ENCODE peak calls at places on chromosome 1, in five cellular contexts. X, G, K, Z and I are unnamed samples. For H3K27me3, the result is how much of the 10 kb centered on the place peaks cover.

GRCh38 chr1:16607433-16607851 is 5.9 kb downstream of the NBPF1 start:
- DNase-seq in G (no peak), X (no peak), K (no peak), Z (no peak), I (no peak)

GRCh38 chr1:234707641-234708040 is 97.7 kb upstream of the IRF2BP2 start:
- DNase-seq in Z (no peak), G (no peak), X (no peak), K (no peak), I (no peak)

GRCh38 chr1:178189814-178190213 is 95.9 kb downstream of the RASAL2 start:
- DNase-seq in G (no peak), X (no peak), K (peak), Z (no peak), I (no peak)

GRCh38 chr1:182197555-182197954 is 136.0 kb upstream of the ZNF648 start:
- DNase-seq in Z (peak), X (no peak), K (no peak), G (no peak), I (peak)

GRCh38 chr1:205766038-205766437 is 9.2 kb downstream of the RAB29 start:
- DNase-seq in K (peak), Z (no peak), X (no peak), G (no peak), I (no peak)

GRCh38 chr1:222813866-222814535 is 838 bp upstream of the DISP1 start:
- DNase-seq in G (no peak), Z (no peak), X (no peak), K (peak), I (no peak)

GRCh38 chr1:22056043-22056442 is 3.5 kb downstream of the CDC42 start:
- DNase-seq in K (no peak), G (no peak), Z (no peak), X (no peak), I (no peak)

GRCh38 chr1:192463661-192464060 is 111.9 kb upstream of the RGS1 start:
- DNase-seq in Z (no peak), G (no peak), K (no peak), X (no peak), I (no peak)

GRCh38 chr1:53130878-53131589 is 11.4 kb downstream of the SLC1A7 start:
- DNase-seq in G (no peak), X (no peak), Z (peak), K (no peak), I (no peak)

GRCh38 chr1:29284286-29284960 is 48.1 kb downstream of the PTPRU start:
- DNase-seq in Z (no peak), K (no peak), X (no peak), G (no peak), I (no peak)

GRCh38 chr1:230174765-230175747 is 108.0 kb downstream of the GALNT2 start:
- DNase-seq in K (no peak), Z (no peak), X (no peak), G (no peak), I (no peak)

GRCh38 chr1:87644033-87644432 is 315.4 kb downstream of the LMO4 start:
- DNase-seq in K (no peak), Z (no peak), X (no peak), G (no peak), I (no peak)

GRCh38 chr1:38872401-38873026 is 634 bp downstream of the MYCBP start:
- DNase-seq in G (no peak), X (no peak), Z (no peak), K (no peak), I (peak)

GRCh38 chr1:213683529-213683928 is 304.2 kb upstream of the PROX1 start:
- DNase-seq in K (no peak), X (no peak), G (no peak), Z (no peak), I (no peak)

GRCh38 chr1:15797614-15798390 is 9.6 kb downstream of the UQCRHL start:
- DNase-seq in G (no peak), X (no peak), Z (no peak), K (no peak), I (peak)

GRCh38 chr1:11499825-11500331 is 20.9 kb downstream of the DISP3 start:
- DNase-seq in G (no peak), X (no peak), K (no peak), Z (peak), I (no peak)

GRCh38 chr1:1357871-1358432 is 403 bp downstream of the MXRA8 start:
- DNase-seq in Z (peak), K (no peak), X (no peak), G (no peak), I (no peak)
- H3K4me3 ChIP-seq in Z (peak), K (peak), X (peak), G (peak), I (peak)

DNA sequence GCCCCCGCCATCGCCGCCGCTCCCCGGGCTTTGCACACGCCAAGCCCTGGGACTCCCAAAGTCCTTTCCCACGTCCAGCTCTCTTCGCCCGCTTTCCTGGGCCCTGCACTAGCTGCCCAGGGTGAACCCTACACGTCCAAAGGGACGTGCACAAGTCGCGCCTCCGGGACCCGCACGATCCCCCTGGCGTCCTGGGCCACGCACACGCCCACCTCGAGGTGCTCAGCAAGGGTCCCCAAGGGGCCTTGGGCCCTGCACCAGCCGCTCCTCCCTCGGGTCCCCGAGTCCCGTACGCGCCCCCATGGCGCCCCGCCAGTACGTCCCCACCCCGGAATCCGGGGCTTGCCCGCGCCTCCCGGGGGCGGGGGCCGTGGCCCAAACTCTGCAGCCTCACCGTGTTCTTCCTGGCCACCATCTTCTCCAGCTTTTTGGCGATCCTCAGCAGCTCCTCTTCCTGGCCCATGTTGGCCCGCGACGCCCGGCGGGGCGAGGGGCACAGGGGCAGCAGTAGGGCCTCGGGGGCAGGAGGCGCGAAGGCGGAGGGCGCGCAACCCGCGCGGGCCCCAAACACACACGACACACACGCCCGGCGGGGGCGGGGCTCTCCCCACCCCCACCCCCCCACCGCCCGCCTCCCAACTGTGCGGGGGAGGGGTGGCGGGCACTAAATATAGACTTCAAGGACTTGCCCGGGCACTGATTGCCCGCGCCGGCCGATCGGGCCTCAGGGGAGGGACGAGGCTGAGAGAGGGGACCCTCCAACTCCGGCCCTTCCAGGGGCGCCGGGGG is at the start of gene TCEA3:
- DNase-seq in Z (peak), K (no peak), X (no peak), G (no peak), I (peak)
- H3K27me3 ChIP-seq in Z (under half), K (under half), X (under half), G (under half), I (under half)

DNA sequence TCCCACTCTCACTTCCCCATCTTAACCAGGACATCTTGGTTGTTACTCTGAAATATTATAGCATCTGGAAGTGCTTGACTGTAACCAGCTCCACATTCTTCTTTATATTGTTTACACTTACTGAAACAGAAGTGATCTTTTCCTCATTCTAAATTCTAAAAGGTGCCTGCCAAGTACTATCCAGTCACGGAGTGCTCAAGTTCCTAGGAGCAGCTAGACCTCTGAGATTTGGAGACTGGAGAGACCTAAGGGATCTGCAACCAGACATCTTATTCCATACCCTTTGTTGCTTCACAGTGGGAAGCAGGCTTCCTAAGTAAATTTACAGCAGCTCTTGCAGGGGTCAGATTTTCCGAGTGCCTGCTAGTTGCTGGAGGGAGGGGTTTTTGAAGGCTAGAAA is 150.5 kb downstream of the MAST2 start:
- DNase-seq in X (no peak), Z (no peak), K (no peak), G (no peak), I (no peak)
- H3K4me3 ChIP-seq in X (no peak), Z (no peak), K (no peak), G (no peak), I (no peak)

DNA sequence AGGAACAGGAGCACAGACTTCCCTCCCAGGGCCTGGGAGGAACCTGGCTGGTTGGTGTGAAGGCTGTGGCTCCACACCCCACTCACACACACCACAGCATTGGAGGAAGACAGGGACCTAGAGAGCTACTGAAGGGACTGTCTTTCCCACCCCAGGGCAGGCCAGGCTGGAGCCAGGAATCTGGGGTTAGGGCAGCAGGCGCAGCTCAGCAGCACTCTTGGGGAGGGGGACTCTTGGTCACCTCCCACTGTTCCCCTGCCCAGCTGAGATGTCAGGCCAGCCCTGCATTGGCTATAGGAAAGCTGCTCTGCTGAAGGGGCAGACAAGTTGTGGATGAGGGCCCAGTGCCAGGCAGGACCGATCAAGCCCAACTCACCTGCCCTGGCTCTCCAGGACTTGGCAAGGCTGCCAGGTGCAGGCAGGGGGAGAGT is 1.6 kb upstream of the PLEKHA6 start:
- DNase-seq in G (peak), Z (no peak), K (no peak), X (no peak), I (peak)
- H3K27me3 ChIP-seq in G (under half), Z (under half), K (under half), X (under half), I (under half)

GRCh38 chr1:42163536-42164503 is 725 bp downstream of the GUCA2A start:
- DNase-seq in G (no peak), K (no peak), X (no peak), Z (no peak), I (no peak)

GRCh38 chr1:42167611-42168396 is 3.3 kb upstream of the GUCA2A start:
- DNase-seq in Z (no peak), G (no peak), X (no peak), K (no peak), I (no peak)

GRCh38 chr1:42164551-42165420 is at the start of gene GUCA2A:
- DNase-seq in X (no peak), K (no peak), G (no peak), Z (no peak), I (no peak)

GRCh38 chr1:42163114-42163513 is 1.4 kb downstream of the GUCA2A start:
- DNase-seq in K (no peak), G (no peak), X (no peak), Z (no peak), I (no peak)

DNA sequence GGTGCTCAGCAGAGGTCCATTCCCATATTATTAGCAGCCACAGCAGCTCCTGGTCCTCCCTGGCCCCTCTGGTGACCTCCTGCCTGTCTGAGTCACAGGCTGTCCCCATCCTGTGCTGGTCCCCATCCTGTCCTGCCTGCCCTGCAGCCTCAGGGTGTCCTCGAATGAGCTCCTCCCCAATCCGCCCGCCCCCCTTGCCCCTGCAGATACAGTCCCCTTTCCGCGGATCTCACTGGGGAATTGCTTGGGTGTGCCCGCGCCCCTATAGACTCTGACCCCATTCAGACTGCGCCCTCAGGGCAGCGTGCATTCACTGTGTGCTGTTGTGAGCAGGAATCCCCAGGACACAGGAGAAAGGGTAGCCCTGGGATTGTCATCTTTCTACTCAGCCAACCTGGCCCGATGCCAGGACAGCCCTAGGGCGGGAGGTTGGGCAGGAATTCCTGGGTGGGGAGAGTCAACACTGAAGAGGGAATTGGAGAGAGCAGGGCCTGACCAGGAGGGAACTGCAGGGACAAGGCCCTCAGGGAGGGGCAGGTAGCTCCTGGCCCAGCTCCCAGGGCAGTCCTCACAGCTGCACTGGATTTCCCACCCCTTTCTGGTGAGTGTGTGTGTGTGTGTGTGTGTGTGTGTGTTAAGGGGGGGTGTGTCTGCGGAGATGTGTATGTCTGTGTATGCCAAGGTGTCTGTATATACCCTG is 1.1 kb upstream of the GUCA2A start:
- DNase-seq in K (peak), G (no peak), X (no peak), Z (no peak), I (peak)
- H3K4me3 ChIP-seq in K (no peak), G (no peak), X (no peak), Z (no peak), I (no peak)

GRCh38 chr1:14037101-14037807 is 337.3 kb downstream of the PRDM2 start:
- DNase-seq in X (no peak), K (no peak), G (no peak), Z (no peak), I (no peak)
- H3K27me3 ChIP-seq in X (under half), K (under half), G (under half), Z (under half), I (under half)